ENCODE peak calls at places on chromosomes 13 and 19, in four cellular contexts. C, B, T and U are unnamed samples.

GRCh38 chr19:29533578-29534544 is 8.1 kb downstream of the VSTM2B start:
- DNase-seq in C (no peak), B (no peak), T (no peak), U (no peak)

GRCh38 chr13:72960114-72960513 is 98.7 kb upstream of the KLF5 start:
- DNase-seq in C (no peak), B (no peak), T (peak), U (no peak)

GRCh38 chr13:50244913-50245574 is 229.8 kb downstream of the KCNRG start:
- DNase-seq in C (peak), B (no peak), T (no peak), U (no peak)

GRCh38 chr13:40664100-40665060 is 2.1 kb downstream of the FOXO1 start:
- DNase-seq in C (peak), B (no peak), T (no peak), U (peak)

GRCh38 chr13:53783466-53783865 is 754.9 kb downstream of the OLFM4 start:
- DNase-seq in C (no peak), B (peak), T (no peak), U (no peak)

GRCh38 chr13:32905063-32905863 is 111.0 kb upstream of the KL start:
- DNase-seq in C (no peak), B (no peak), T (no peak), U (no peak)

GRCh38 chr19:12913011-12913561 is 6.0 kb downstream of the SYCE2 start:
- DNase-seq in C (no peak), B (peak), T (peak), U (peak)

GRCh38 chr13:23159205-23159586 is 21.6 kb upstream of the SGCG start:
- DNase-seq in C (no peak), B (no peak), T (no peak), U (peak)

GRCh38 chr13:109933476-109933875 is 147.1 kb upstream of the IRS2 start:
- DNase-seq in C (no peak), B (no peak), T (no peak), U (no peak)

GRCh38 chr19:14580623-14581237 is 2.2 kb upstream of the CLEC17A start:
- DNase-seq in C (peak), B (no peak), T (no peak), U (no peak)

GRCh38 chr13:76004411-76004810 is 368.3 kb downstream of the LMO7 start:
- DNase-seq in C (no peak), B (no peak), T (no peak), U (no peak)

GRCh38 chr19:44745386-44745831 is 3.1 kb upstream of the BCL3 start:
- DNase-seq in C (no peak), B (no peak), T (no peak), U (no peak)

GRCh38 chr19:51689751-51690358 is 3.3 kb upstream of the SPACA6 start:
- DNase-seq in C (no peak), B (no peak), T (no peak), U (peak)

GRCh38 chr19:2552859-2553258 is 76.9 kb downstream of the GADD45B start:
- DNase-seq in C (peak), B (no peak), T (no peak), U (no peak)

GRCh38 chr13:41496420-41497234 is 39.3 kb downstream of the RGCC start:
- DNase-seq in C (no peak), B (no peak), T (no peak), U (no peak)

GRCh38 chr19:13153627-13154240 is 3.5 kb downstream of the IER2 start:
- DNase-seq in C (no peak), B (no peak), T (no peak), U (no peak)

GRCh38 chr13:88068975-88069374 is 397.8 kb downstream of the SLITRK5 start:
- DNase-seq in C (no peak), B (no peak), T (no peak), U (peak)

GRCh38 chr13:31747966-31748365 is 8.6 kb downstream of the RXFP2 start:
- DNase-seq in C (no peak), B (no peak), T (no peak), U (no peak)

GRCh38 chr19:6230991-6231448 is 48.8 kb downstream of the MLLT1 start:
- DNase-seq in C (no peak), B (no peak), T (no peak), U (no peak)